ENCODE peak calls at places on chromosome 5, in nine cellular contexts. J is left lung, N is uterus, I is omental fat pad, U is PC-3, Z is GM12878, Y is body of pancreas, A is BE2C, Q is BJ. X is an unnamed sample.

GRCh38 chr5:45105491-45105994 is 296.8 kb downstream of the MRPS30 start:
- DNase-seq in J (no peak), N (no peak), I (no peak), U (no peak), Z (no peak), Y (no peak), A (no peak), Q (no peak), X (no peak)

GRCh38 chr5:34534237-34535108 is 121.7 kb upstream of the RAI14 start:
- DNase-seq in J (no peak), N (no peak), I (no peak), U (peak), Z (peak), Y (no peak), A (no peak), Q (peak), X (no peak)

GRCh38 chr5:167982-168660 is 23.2 kb upstream of the LRRC14B start:
- DNase-seq in J (no peak), N (peak), I (no peak), U (peak), Z (no peak), Y (no peak), A (peak), Q (peak), X (peak)

GRCh38 chr5:139806111-139806510 is 10.5 kb downstream of the PSD2 start:
- DNase-seq in J (no peak), N (no peak), I (no peak), U (no peak), Z (no peak), Y (peak), A (no peak), Q (no peak), X (no peak)

GRCh38 chr5:25448646-25449045 is 803.9 kb upstream of the CDH10 start:
- DNase-seq in J (no peak), N (no peak), I (no peak), U (no peak), Z (no peak), Y (no peak), A (no peak), Q (no peak), X (peak)

GRCh38 chr5:169307648-169308047 is 6.7 kb upstream of the SLIT3 start:
- DNase-seq in J (no peak), N (no peak), I (no peak), U (no peak), Z (no peak), Y (no peak), A (no peak), Q (no peak), X (no peak)

GRCh38 chr5:131514316-131515275 is 120.4 kb downstream of the RAPGEF6 start:
- DNase-seq in J (no peak), N (no peak), I (no peak), U (peak), Z (no peak), Y (no peak), A (no peak), Q (no peak), X (no peak)

GRCh38 chr5:123122273-123122672 is 33.2 kb downstream of the PRDM6 start:
- DNase-seq in J (no peak), N (no peak), I (no peak), U (no peak), Z (no peak), Y (no peak), A (no peak), Q (no peak), X (no peak)

GRCh38 chr5:132011561-132012384 is at the start of gene ACSL6:
- DNase-seq in J (no peak), N (no peak), I (no peak), U (no peak), Z (no peak), Y (peak), A (peak), Q (no peak), X (peak)

GRCh38 chr5:134267366-134268018 is 41.6 kb upstream of the PPP2CA start:
- DNase-seq in J (no peak), N (no peak), I (no peak), U (peak), Z (no peak), Y (no peak), A (no peak), Q (no peak), X (no peak)

GRCh38 chr5:151082976-151083651 is 2.3 kb upstream of the TNIP1 start:
- DNase-seq in J (peak), N (no peak), I (no peak), U (peak), Z (no peak), Y (no peak), A (no peak), Q (no peak), X (no peak)

GRCh38 chr5:1009359-1010180 is 968 bp downstream of the NKD2 start:
- DNase-seq in J (no peak), N (no peak), I (peak), U (no peak), Z (no peak), Y (peak), A (no peak), Q (no peak), X (peak)

GRCh38 chr5:57175586-57175985 is 1.7 kb downstream of the GPBP1 start:
- DNase-seq in J (no peak), N (no peak), I (no peak), U (no peak), Z (no peak), Y (no peak), A (no peak), Q (no peak), X (no peak)

GRCh38 chr5:134506054-134507039 is 19.1 kb upstream of the JADE2 start:
- DNase-seq in J (peak), N (no peak), I (no peak), U (peak), Z (no peak), Y (peak), A (no peak), Q (no peak), X (no peak)

GRCh38 chr5:73678322-73678740 is 52.3 kb downstream of the ARHGEF28 start:
- DNase-seq in J (no peak), N (no peak), I (no peak), U (peak), Z (no peak), Y (peak), A (no peak), Q (no peak), X (no peak)

GRCh38 chr5:50320131-50320749 is 120.8 kb downstream of the EMB start:
- DNase-seq in J (no peak), N (no peak), I (no peak), U (peak), Z (no peak), Y (no peak), A (no peak), Q (no peak), X (no peak)

GRCh38 chr5:9947231-9947693 is 302.4 kb downstream of the ATPSCKMT start:
- DNase-seq in J (no peak), N (no peak), I (no peak), U (no peak), Z (peak), Y (no peak), A (no peak), Q (no peak), X (no peak)

GRCh38 chr5:175640108-175640507 is 17.8 kb upstream of the HRH2 start:
- DNase-seq in J (no peak), N (no peak), I (no peak), U (no peak), Z (no peak), Y (no peak), A (no peak), Q (no peak), X (no peak)

GRCh38 chr5:58073246-58073645 is 386.6 kb downstream of the PLK2 start:
- DNase-seq in J (no peak), N (no peak), I (no peak), U (no peak), Z (no peak), Y (no peak), A (no peak), Q (no peak), X (no peak)

GRCh38 chr5:145362261-145362660 is 472.9 kb downstream of the PRELID2 start:
- DNase-seq in J (no peak), N (no peak), I (no peak), U (peak), Z (no peak), Y (no peak), A (no peak), Q (peak), X (no peak)

GRCh38 chr5:173228639-173229380 is 6.2 kb downstream of the NKX2-5 start:
- DNase-seq in J (no peak), N (no peak), I (no peak), U (no peak), Z (no peak), Y (no peak), A (no peak), Q (no peak), X (peak)

GRCh38 chr5:83034552-83035181 is 42.5 kb downstream of the TMEM167A start:
- DNase-seq in J (no peak), N (no peak), I (no peak), U (no peak), Z (no peak), Y (no peak), A (no peak), Q (no peak), X (no peak)

GRCh38 chr5:34469971-34470370 is 186.2 kb upstream of the RAI14 start:
- DNase-seq in J (no peak), N (no peak), I (no peak), U (no peak), Z (no peak), Y (no peak), A (no peak), Q (no peak), X (no peak)

GRCh38 chr5:39714036-39714698 is 289.4 kb upstream of the DAB2 start:
- DNase-seq in J (no peak), N (no peak), I (no peak), U (peak), Z (peak), Y (peak), A (peak), Q (no peak), X (peak)

GRCh38 chr5:16568875-16569580 is 47.8 kb downstream of the RETREG1 start:
- DNase-seq in J (no peak), N (no peak), I (no peak), U (no peak), Z (no peak), Y (peak), A (peak), Q (no peak), X (no peak)

GRCh38 chr5:53170748-53171349 is 61.3 kb upstream of the MOCS2 start:
- DNase-seq in J (no peak), N (no peak), I (no peak), U (peak), Z (no peak), Y (no peak), A (peak), Q (no peak), X (no peak)

GRCh38 chr5:64497390-64497789 is 8.4 kb upstream of the RGS7BP start:
- DNase-seq in J (no peak), N (no peak), I (no peak), U (peak), Z (no peak), Y (no peak), A (no peak), Q (no peak), X (no peak)

GRCh38 chr5:141084487-141084989 is 9.9 kb upstream of the PCDHB2 start:
- DNase-seq in J (no peak), N (peak), I (no peak), U (peak), Z (no peak), Y (peak), A (peak), Q (peak), X (peak)

DNA sequence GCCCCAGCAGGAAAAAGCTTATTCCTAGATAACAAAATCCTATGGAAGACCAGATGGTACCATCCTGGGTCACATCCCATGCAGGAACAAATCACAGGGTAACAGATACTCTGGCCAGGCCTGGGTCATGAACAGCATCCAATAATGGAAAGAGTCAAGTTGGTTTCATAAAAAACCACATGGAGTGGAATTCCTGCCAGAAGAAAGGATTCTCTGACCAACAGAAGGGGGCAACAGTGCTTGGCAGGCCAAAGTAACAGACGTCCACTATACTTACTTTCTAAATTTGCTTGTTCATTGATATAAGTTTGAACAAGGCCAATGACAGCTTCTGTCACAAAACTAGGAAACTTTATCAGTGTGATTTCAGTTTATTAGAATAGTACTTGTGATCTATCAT is 273.5 kb downstream of the ARRDC3 start:
- DNase-seq in J (no peak), N (no peak), I (no peak), U (no peak), Z (no peak), Y (no peak), A (no peak), Q (no peak), X (no peak)
- TF ChIP-seq CTCF in J (no peak), N (no peak), I (no peak), U (peak), Z (no peak), Y (no peak), A (peak), Q (peak), X (no peak)

DNA sequence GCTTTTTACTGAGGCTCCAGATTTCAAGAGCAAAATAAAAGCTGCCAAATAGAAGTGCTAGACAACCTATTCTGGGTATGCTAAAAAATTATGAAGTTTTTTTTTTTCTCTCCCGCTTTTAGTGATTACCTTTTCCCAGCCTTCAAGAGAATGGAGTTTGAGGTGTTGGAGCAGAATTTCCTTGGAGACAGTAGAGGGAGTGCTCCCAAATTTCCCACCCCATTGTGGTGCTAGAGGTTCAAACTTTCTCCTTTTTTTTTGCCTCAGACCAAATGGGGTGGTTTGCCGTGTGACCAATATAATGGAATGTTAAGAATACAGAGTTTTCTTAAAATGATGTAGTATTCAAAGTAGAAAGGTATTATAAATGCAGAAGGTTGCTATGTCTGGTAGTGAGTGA is 244.2 kb upstream of the RIOK2 start:
- DNase-seq in J (no peak), N (no peak), I (no peak), U (no peak), Z (no peak), Y (no peak), A (no peak), Q (no peak), X (no peak)
- TF ChIP-seq CTCF in J (no peak), N (no peak), I (no peak), U (no peak), Z (no peak), Y (no peak), A (no peak), Q (peak), X (no peak)

GRCh38 chr5:150024241-150024984 is 23.9 kb downstream of the HMGXB3 start:
- DNase-seq in J (no peak), N (no peak), I (no peak), U (no peak), Z (no peak), Y (no peak), A (no peak), Q (no peak), X (no peak)
- TF ChIP-seq CTCF in J (no peak), N (no peak), I (no peak), U (no peak), Z (peak), Y (no peak), A (peak), Q (no peak), X (no peak)

GRCh38 chr5:6584727-6585126 is 48.1 kb downstream of the NSUN2 start:
- DNase-seq in J (no peak), N (no peak), I (no peak), U (no peak), Z (no peak), Y (no peak), A (no peak), Q (no peak), X (no peak)

GRCh38 chr5:6581559-6582426 is 51.1 kb downstream of the NSUN2 start:
- DNase-seq in J (no peak), N (no peak), I (no peak), U (no peak), Z (no peak), Y (no peak), A (no peak), Q (no peak), X (no peak)

GRCh38 chr5:6582507-6583048 is 50.3 kb downstream of the NSUN2 start:
- DNase-seq in J (no peak), N (no peak), I (no peak), U (no peak), Z (no peak), Y (no peak), A (no peak), Q (no peak), X (no peak)

GRCh38 chr5:6584101-6584645 is 48.7 kb downstream of the NSUN2 start:
- DNase-seq in J (no peak), N (no peak), I (no peak), U (no peak), Z (no peak), Y (no peak), A (no peak), Q (no peak), X (no peak)

GRCh38 chr5:6583049-6583880 is 49.6 kb downstream of the NSUN2 start:
- DNase-seq in J (no peak), N (peak), I (no peak), U (no peak), Z (no peak), Y (peak), A (peak), Q (no peak), X (peak)
- TF ChIP-seq CTCF in J (peak), N (peak), I (no peak), U (no peak), Z (peak), Y (peak), A (no peak), Q (no peak), X (peak)

GRCh38 chr5:88140863-88141694 is 127.6 kb downstream of the TMEM161B start:
- DNase-seq in J (peak), N (peak), I (peak), U (peak), Z (peak), Y (peak), A (peak), Q (peak), X (peak)

GRCh38 chr5:88140396-88140862 is 128.2 kb downstream of the TMEM161B start:
- DNase-seq in J (peak), N (peak), I (no peak), U (no peak), Z (no peak), Y (no peak), A (no peak), Q (no peak), X (no peak)

GRCh38 chr5:88142801-88143692 is 125.6 kb downstream of the TMEM161B start:
- DNase-seq in J (no peak), N (peak), I (no peak), U (no peak), Z (no peak), Y (peak), A (no peak), Q (no peak), X (no peak)

GRCh38 chr5:88143693-88144218 is 124.9 kb downstream of the TMEM161B start:
- DNase-seq in J (no peak), N (no peak), I (no peak), U (no peak), Z (no peak), Y (no peak), A (no peak), Q (no peak), X (no peak)

DNA sequence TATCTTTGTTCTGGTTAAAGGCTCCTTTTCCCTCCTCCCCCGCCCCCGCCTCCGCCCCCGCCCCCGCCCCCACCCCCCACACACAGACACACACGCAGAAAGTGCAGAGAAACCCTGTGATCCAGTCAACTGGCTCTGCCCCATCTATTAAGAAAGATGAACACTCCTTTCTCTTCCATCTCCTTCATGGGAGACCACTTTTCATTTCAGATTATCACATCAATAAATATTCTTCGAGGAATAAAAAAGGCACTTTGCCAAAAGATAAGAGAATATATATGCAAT is 127.0 kb downstream of the TMEM161B start:
- DNase-seq in J (no peak), N (no peak), I (no peak), U (no peak), Z (no peak), Y (no peak), A (no peak), Q (no peak), X (no peak)
- TF ChIP-seq CTCF in J (no peak), N (no peak), I (no peak), U (no peak), Z (no peak), Y (no peak), A (no peak), Q (no peak), X (no peak)

DNA sequence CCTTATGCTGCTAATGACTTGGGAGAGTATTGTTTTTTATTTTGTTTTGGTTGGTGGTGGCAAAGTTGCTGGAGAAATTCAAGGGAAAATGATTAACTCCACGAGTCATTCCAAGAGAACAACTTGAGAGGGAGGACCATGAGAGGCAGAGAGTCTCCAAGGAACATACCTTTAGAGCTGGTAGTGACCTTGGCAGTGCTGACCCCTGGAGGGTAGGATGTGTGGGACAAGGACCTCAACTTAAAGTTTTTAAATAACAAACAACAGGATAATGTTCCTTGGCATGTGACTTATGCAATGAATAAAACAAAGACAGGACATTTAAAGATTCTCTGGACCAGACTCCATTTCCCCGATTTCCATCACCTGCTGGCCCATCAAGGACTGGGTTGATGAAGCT is 139.7 kb downstream of the LRRC70 start:
- DNase-seq in J (no peak), N (no peak), I (no peak), U (no peak), Z (no peak), Y (no peak), A (no peak), Q (no peak), X (no peak)
- TF ChIP-seq CTCF in J (no peak), N (no peak), I (no peak), U (no peak), Z (peak), Y (no peak), A (no peak), Q (no peak), X (no peak)

X was measured in glutamatergic neuron.